ENCODE peak calls at places on chromosomes 3 and 15, in nine cellular contexts. F is hepatocyte, W is body of pancreas, H is PC-9, V is heart right ventricle, N is pancreas, Y is astrocyte, D is endodermal cell, T is adrenal gland. S is an unnamed sample.

GRCh38 chr3:34106879-34107278 is 308.4 kb downstream of the PDCD6IP start:
- DNase-seq in W (no peak), N (no peak), T (no peak), H (no peak), D (peak), Y (no peak), F (peak), V (no peak), S (no peak)

GRCh38 chr3:151896662-151897012 is 23.2 kb downstream of the SUCNR1 start:
- DNase-seq in Y (peak), F (no peak), D (no peak), N (no peak), V (no peak), H (peak), W (no peak), T (no peak), S (no peak)

GRCh38 chr3:14684447-14684846 is 9.5 kb downstream of the C3orf20 start:
- DNase-seq in T (no peak), H (no peak), N (no peak), Y (no peak), V (no peak), D (no peak), W (no peak), F (no peak), S (no peak)

GRCh38 chr3:132549890-132550578 is 47.0 kb upstream of the ACKR4 start:
- DNase-seq in V (no peak), N (no peak), Y (peak), F (no peak), H (no peak), T (peak), D (no peak), W (no peak), S (no peak)

GRCh38 chr3:187551419-187551818 is 118.8 kb downstream of the SST start:
- DNase-seq in Y (peak), V (no peak), N (no peak), D (no peak), H (no peak), F (no peak), T (no peak), W (no peak), S (no peak)

GRCh38 chr3:177751770-177752169 is 554.5 kb upstream of the TBL1XR1 start:
- DNase-seq in F (no peak), H (no peak), Y (no peak), W (no peak), T (no peak), D (no peak), V (no peak), N (no peak), S (no peak)

GRCh38 chr15:43519207-43519606 is 1.8 kb downstream of the MAP1A start:
- DNase-seq in H (no peak), N (no peak), D (no peak), T (no peak), V (no peak), F (no peak), Y (no peak), W (no peak), S (no peak)

GRCh38 chr15:57302640-57303257 is 73.6 kb upstream of the CGNL1 start:
- DNase-seq in N (no peak), W (no peak), Y (no peak), T (no peak), D (no peak), F (no peak), H (no peak), V (no peak), S (no peak)

GRCh38 chr3:119234610-119235009 is 6.1 kb downstream of the B4GALT4 start:
- DNase-seq in W (no peak), D (no peak), V (no peak), T (no peak), Y (no peak), H (no peak), N (no peak), F (no peak), S (no peak)

GRCh38 chr3:10941972-10942371 is 50.6 kb upstream of the SLC6A1 start:
- DNase-seq in V (no peak), N (no peak), Y (no peak), W (no peak), D (peak), H (no peak), T (no peak), F (no peak), S (peak)

GRCh38 chr15:23648920-23649515 is 1.4 kb upstream of the MAGEL2 start:
- DNase-seq in Y (no peak), H (no peak), N (peak), W (peak), T (no peak), F (peak), V (no peak), D (peak), S (no peak)

GRCh38 chr3:141279074-141279945 is 47.7 kb downstream of the PXYLP1 start:
- DNase-seq in F (no peak), Y (peak), N (no peak), H (no peak), V (no peak), W (no peak), D (no peak), T (no peak), S (no peak)

GRCh38 chr3:52831500-52832301 is 1.2 kb upstream of the ITIH4 start:
- DNase-seq in D (no peak), T (peak), F (peak), N (peak), Y (peak), H (peak), V (peak), W (peak), S (peak)

GRCh38 chr15:36468746-36469145 is 110.7 kb upstream of the CDIN1 start:
- DNase-seq in N (no peak), T (no peak), H (no peak), D (no peak), F (peak), V (no peak), W (no peak), Y (peak), S (no peak)

GRCh38 chr15:78565951-78566774 is 843 bp downstream of the CHRNA5 start:
- DNase-seq in V (no peak), W (peak), F (peak), D (peak), N (no peak), H (peak), T (no peak), Y (peak), S (no peak)

GRCh38 chr15:68433551-68433950 is 1.6 kb upstream of the ITGA11 start:
- DNase-seq in Y (no peak), V (no peak), W (no peak), H (no peak), D (peak), T (no peak), N (no peak), F (no peak), S (no peak)

GRCh38 chr15:92142242-92143232 is 251.1 kb upstream of the ST8SIA2 start:
- DNase-seq in F (no peak), H (no peak), W (no peak), T (no peak), N (no peak), D (no peak), Y (peak), V (peak), S (no peak)

GRCh38 chr3:124107491-124107890 is 115.6 kb upstream of the ROPN1 start:
- DNase-seq in Y (peak), T (no peak), V (no peak), D (no peak), W (no peak), F (no peak), N (no peak), H (no peak), S (no peak)

GRCh38 chr3:159948423-159949140 is 40.1 kb upstream of the IL12A start:
- DNase-seq in W (no peak), V (no peak), D (no peak), N (no peak), T (no peak), Y (peak), F (no peak), H (no peak), S (no peak)

GRCh38 chr3:188687389-188687788 is 484.4 kb upstream of the TPRG1 start:
- DNase-seq in F (no peak), D (peak), T (peak), N (no peak), V (no peak), Y (peak), H (peak), W (no peak), S (no peak)

GRCh38 chr3:43817825-43818224 is 127.1 kb downstream of the ABHD5 start:
- DNase-seq in H (no peak), F (no peak), Y (no peak), W (no peak), V (no peak), T (no peak), D (no peak), N (no peak), S (no peak)

GRCh38 chr15:60899322-60899966 is 329.7 kb downstream of the RORA start:
- DNase-seq in H (no peak), N (no peak), Y (no peak), D (no peak), T (no peak), V (no peak), F (no peak), W (no peak), S (no peak)

GRCh38 chr3:110804856-110805255 is 266.8 kb upstream of the NECTIN3 start:
- DNase-seq in H (no peak), W (no peak), F (no peak), D (no peak), Y (no peak), V (no peak), N (no peak), T (no peak), S (no peak)

GRCh38 chr3:153070153-153070868 is 91.7 kb upstream of the RAP2B start:
- DNase-seq in W (no peak), H (no peak), D (no peak), V (no peak), T (no peak), Y (peak), N (no peak), F (peak), S (no peak)

GRCh38 chr15:52031542-52031941 is 12.5 kb downstream of the MAPK6 start:
- DNase-seq in V (no peak), D (no peak), F (peak), T (no peak), W (no peak), N (no peak), Y (no peak), H (peak), S (no peak)

GRCh38 chr3:174949523-174949922 is 90.4 kb downstream of the NAALADL2 start:
- DNase-seq in N (no peak), W (no peak), D (no peak), T (no peak), V (no peak), H (peak), Y (peak), F (no peak), S (no peak)

GRCh38 chr15:40108061-40108854 is 421 bp downstream of the BMF start:
- DNase-seq in D (peak), Y (no peak), T (peak), N (peak), W (peak), V (peak), H (no peak), F (peak), S (peak)

GRCh38 chr15:74373056-74373650 is 5.7 kb upstream of the CYP11A1 start:
- DNase-seq in H (no peak), W (no peak), V (no peak), Y (no peak), D (no peak), N (no peak), F (no peak), T (no peak), S (peak)

GRCh38 chr3:87503901-87504498 is 227.6 kb upstream of the POU1F1 start:
- DNase-seq in H (peak), T (no peak), V (no peak), F (peak), Y (peak), D (peak), W (peak), N (peak), S (no peak)

GRCh38 chr3:136075218-136075808 is 109.8 kb downstream of the PPP2R3A start:
- DNase-seq in D (peak), V (peak), H (peak), T (peak), F (peak), N (peak), Y (peak), W (peak), S (peak)

GRCh38 chr3:128922804-128923459 is 43.5 kb downstream of the ACAD9 start:
- DNase-seq in V (no peak), F (no peak), N (no peak), T (no peak), W (no peak), H (no peak), Y (no peak), D (no peak), S (peak)

GRCh38 chr3:10330319-10330718 is 9.4 kb upstream of the SEC13 start:
- DNase-seq in Y (no peak), V (no peak), D (no peak), N (no peak), T (no peak), H (no peak), F (no peak), W (no peak), S (peak)

GRCh38 chr15:91881551-91882297 is 28.2 kb downstream of the SLCO3A1 start:
- DNase-seq in W (no peak), T (no peak), F (no peak), V (no peak), N (no peak), D (peak), Y (no peak), H (no peak), S (no peak)

GRCh38 chr15:57184502-57184901 is 191.8 kb upstream of the CGNL1 start:
- DNase-seq in W (no peak), N (no peak), T (no peak), H (no peak), V (no peak), Y (no peak), D (no peak), F (no peak), S (no peak)

GRCh38 chr3:78872195-78872594 is 895.6 kb downstream of the ROBO1 start:
- DNase-seq in F (peak), D (no peak), V (peak), W (no peak), T (peak), N (no peak), H (no peak), Y (peak), S (no peak)

GRCh38 chr3:66816110-66816761 is 181.9 kb upstream of the KBTBD8 start:
- DNase-seq in D (no peak), Y (peak), N (no peak), H (peak), F (peak), V (no peak), W (no peak), T (no peak), S (no peak)

GRCh38 chr3:147305533-147306241 is 100.7 kb downstream of the ZIC4 start:
- DNase-seq in F (no peak), H (no peak), V (no peak), N (no peak), T (no peak), D (no peak), W (no peak), Y (peak), S (no peak)

GRCh38 chr15:66100761-66101160 is 152.8 kb downstream of the MEGF11 start:
- DNase-seq in F (no peak), Y (no peak), N (no peak), T (no peak), D (no peak), H (no peak), V (no peak), W (no peak), S (no peak)

DNA sequence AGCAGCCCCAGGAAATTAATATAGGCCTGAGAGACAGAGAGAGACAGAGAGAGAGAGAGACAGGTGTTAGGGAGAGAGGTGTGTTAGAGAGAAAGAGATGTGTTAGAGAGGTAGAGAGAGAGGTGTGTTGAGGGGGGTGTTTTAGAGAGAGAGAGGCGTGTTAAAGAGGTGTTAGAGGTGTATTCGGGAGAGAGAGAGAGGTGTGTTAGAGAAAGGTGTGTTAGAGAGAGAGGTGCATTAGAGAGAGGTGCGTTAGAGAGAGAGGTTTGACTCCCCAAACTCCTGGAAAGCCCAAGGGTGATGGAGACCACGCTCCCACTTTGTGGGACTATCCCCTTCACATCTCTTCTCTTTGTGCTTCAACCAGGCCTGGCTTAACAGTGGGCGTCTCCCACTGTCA is 95.5 kb downstream of the CACNA2D3 start:
- DNase-seq in D (no peak), H (no peak), Y (no peak), N (no peak), F (no peak), T (no peak), W (no peak), V (no peak), S (no peak)
- H3K4me3 ChIP-seq in D (no peak), H (no peak), Y (no peak), N (no peak), F (no peak), T (no peak), W (no peak), V (no peak), S (no peak)

GRCh38 chr3:24363242-24363641 is 131.4 kb downstream of the THRB start:
- DNase-seq in T (no peak), F (peak), Y (no peak), N (no peak), H (peak), D (no peak), V (no peak), W (peak), S (no peak)
- H3K27ac ChIP-seq in T (no peak), F (peak), Y (no peak), N (no peak), H (peak), D (no peak), V (no peak), W (peak), S (peak)

DNA sequence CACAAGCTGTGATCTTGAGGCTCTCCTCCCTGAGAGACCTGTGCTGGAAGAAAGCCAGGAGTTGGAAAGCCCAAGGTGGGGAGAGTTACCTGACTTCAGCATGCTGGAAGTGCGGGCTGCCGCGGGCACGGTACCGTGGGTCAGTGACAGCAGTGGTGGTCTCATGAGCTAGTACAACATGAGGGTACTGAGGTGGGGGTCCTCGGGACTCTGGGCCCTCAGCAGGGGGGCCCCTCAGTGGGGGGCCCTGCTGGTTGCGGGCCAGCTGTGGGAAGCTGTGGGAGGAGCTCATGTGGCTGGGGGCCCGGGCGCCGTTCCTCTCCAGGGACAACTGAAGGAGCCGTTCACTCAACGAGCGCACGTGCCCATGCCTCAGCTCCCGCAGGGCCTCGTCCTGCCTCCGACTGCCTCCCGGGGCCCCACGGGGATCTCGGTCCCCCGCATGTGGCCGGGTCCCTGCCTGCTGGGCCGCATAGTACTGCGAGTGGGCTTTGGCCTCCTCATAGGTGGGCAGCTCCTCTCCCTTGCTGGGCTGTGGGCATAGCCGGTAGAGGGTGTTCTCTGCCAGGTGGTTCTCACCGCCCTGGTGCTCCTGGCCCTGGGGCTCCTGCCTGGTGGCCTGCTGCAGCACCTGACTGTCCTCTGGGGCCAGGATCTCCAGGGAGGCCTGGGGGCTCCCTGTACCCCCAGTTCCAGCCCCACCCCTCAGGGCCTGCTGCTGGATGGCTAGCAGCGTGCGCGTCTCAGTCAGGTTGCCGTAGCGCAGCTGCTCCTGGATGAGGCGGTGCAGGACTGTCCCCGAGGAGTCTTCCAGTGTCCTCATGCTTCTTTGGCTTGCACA is 3.4 kb downstream of the AMOTL2 start:
- DNase-seq in N (no peak), W (no peak), H (no peak), Y (no peak), T (peak), D (peak), F (no peak), V (no peak), S (peak)
- H3K4me3 ChIP-seq in N (peak), W (no peak), H (peak), Y (peak), T (no peak), D (peak), F (no peak), V (peak), S (no peak)

GRCh38 chr3:20038679-20039078 is 1.6 kb upstream of the KAT2B start:
- DNase-seq in N (no peak), W (no peak), H (no peak), Y (no peak), V (no peak), F (no peak), T (no peak), D (no peak), S (no peak)
- H3K27ac ChIP-seq in N (peak), W (peak), H (no peak), Y (no peak), V (peak), F (no peak), T (no peak), D (peak), S (peak)

GRCh38 chr3:120497318-120497717 is 46.5 kb upstream of the FSTL1 start:
- DNase-seq in V (peak), Y (peak), F (no peak), W (no peak), T (no peak), D (no peak), H (no peak), N (no peak), S (no peak)

GRCh38 chr3:120496278-120496975 is 45.6 kb upstream of the FSTL1 start:
- DNase-seq in V (no peak), H (peak), F (no peak), Y (peak), D (no peak), W (no peak), N (no peak), T (no peak), S (no peak)

GRCh38 chr3:120498947-120499346 is 48.2 kb upstream of the FSTL1 start:
- DNase-seq in H (peak), V (no peak), W (no peak), F (peak), N (no peak), T (peak), D (peak), Y (peak), S (no peak)

GRCh38 chr3:120495809-120496208 is 45.0 kb upstream of the FSTL1 start:
- DNase-seq in V (no peak), D (no peak), T (no peak), W (no peak), N (no peak), H (no peak), Y (no peak), F (no peak), S (no peak)

GRCh38 chr3:120497813-120498212 is 47.0 kb upstream of the FSTL1 start:
- DNase-seq in N (no peak), T (no peak), F (no peak), D (no peak), W (no peak), Y (peak), V (no peak), H (no peak), S (no peak)
- H3K4me3 ChIP-seq in N (no peak), T (no peak), F (no peak), D (no peak), W (no peak), Y (no peak), V (no peak), H (no peak), S (no peak)

S was measured in aorta.